ENCODE peak calls at places on chromosomes 5 and 9, in ten cellular contexts. B is NCI-H1092 treated with DMSO at 0.1 percent for 48 hours; S is D341Med; Q is cardiac muscle cell; V is amniotic stem cell; D is AG08396; O is G401; M is PC-9; R is CD4-positive, CD25-positive, alpha-beta regulatory T cell; H is T-helper 9 cell. E is an unnamed sample.

GRCh38 chr5:32712463-32713395 is 1.6 kb downstream of the NPR3 start:
- DNase-seq in V (peak; percentile 10), H (no peak), O (no peak), B (no peak), S (no peak), Q (no peak), M (no peak), D (peak; percentile 40), R (no peak), E (no peak)

GRCh38 chr9:136007906-136008692 is 46.9 kb upstream of the UBAC1 start:
- DNase-seq in D (peak; percentile 90), S (no peak), V (peak; percentile 25), Q (no peak), O (no peak), H (no peak), M (no peak), R (no peak), B (no peak), E (no peak)

GRCh38 chr5:87588316-87588715 is 175.6 kb upstream of the CCNH start:
- DNase-seq in S (no peak), V (no peak), D (no peak), O (no peak), H (no peak), R (no peak), M (no peak), B (no peak), Q (no peak), E (no peak)

GRCh38 chr5:83911367-83911919 is 190.8 kb upstream of the HAPLN1 start:
- DNase-seq in O (no peak), R (no peak), S (no peak), B (no peak), Q (no peak), D (no peak), H (no peak), V (no peak), M (no peak), E (no peak)

GRCh38 chr5:180675036-180675635 is 25.7 kb upstream of the FLT4 start:
- DNase-seq in R (no peak), D (no peak), O (no peak), V (no peak), Q (no peak), H (no peak), M (no peak), B (no peak), S (no peak), E (no peak)

GRCh38 chr5:170105643-170106611 is at the start of gene FOXI1:
- DNase-seq in M (no peak), V (no peak), B (no peak), O (no peak), H (no peak), S (peak; percentile 21), R (no peak), D (no peak), Q (no peak), E (no peak)

GRCh38 chr5:149837680-149838269 is 106.8 kb downstream of the PDE6A start:
- DNase-seq in V (peak; percentile 7), R (no peak), S (peak; percentile 84), O (peak; percentile 89), B (peak; percentile 25), H (no peak), Q (peak; percentile 68), M (peak; percentile 76), D (peak; percentile 83), E (no peak)

GRCh38 chr5:179344301-179345178 is 721 bp downstream of the ADAMTS2 start:
- DNase-seq in D (peak; percentile 75), M (no peak), V (no peak), H (no peak), S (peak; percentile 77), R (no peak), B (no peak), Q (peak; percentile 44), O (no peak), E (no peak)

GRCh38 chr9:38339496-38339895 is 53.0 kb upstream of the ALDH1B1 start:
- DNase-seq in Q (no peak), H (no peak), V (no peak), B (no peak), R (no peak), D (peak; percentile 63), S (no peak), O (peak; percentile 97), M (no peak), E (no peak)

GRCh38 chr5:107875834-107876233 is 205.1 kb upstream of the EFNA5 start:
- DNase-seq in D (peak; percentile 56), B (no peak), Q (no peak), O (no peak), M (no peak), S (peak; percentile 25), V (no peak), H (no peak), R (no peak), E (no peak)

GRCh38 chr5:40628428-40628827 is 51.3 kb upstream of the PTGER4 start:
- DNase-seq in M (no peak), Q (no peak), O (no peak), S (no peak), D (no peak), V (no peak), B (no peak), R (no peak), H (no peak), E (no peak)

GRCh38 chr5:111385970-111386831 is 126.1 kb downstream of the STARD4 start:
- DNase-seq in V (no peak), S (peak; percentile 74), R (no peak), Q (no peak), O (peak; percentile 94), H (no peak), D (no peak), M (no peak), B (peak; percentile 89), E (no peak)

GRCh38 chr5:84274585-84275468 is 109.9 kb downstream of the EDIL3 start:
- DNase-seq in M (peak; percentile 25), Q (peak; percentile 48), B (no peak), O (no peak), V (no peak), H (no peak), D (peak; percentile 2), R (no peak), S (peak; percentile 39), E (no peak)

GRCh38 chr9:112142420-112142819 is 32.7 kb downstream of the SUSD1 start:
- DNase-seq in Q (no peak), B (no peak), M (no peak), S (no peak), H (no peak), V (no peak), R (no peak), D (no peak), O (no peak), E (no peak)

GRCh38 chr5:148912714-148913398 is 86.4 kb downstream of the ADRB2 start:
- DNase-seq in R (no peak), D (peak; percentile 90), S (no peak), O (peak; percentile 72), Q (no peak), H (no peak), B (no peak), V (peak; percentile 93), M (peak; percentile 87), E (no peak)

GRCh38 chr5:175892401-175892800 is 21.0 kb downstream of the CPLX2 start:
- DNase-seq in Q (no peak), R (no peak), O (no peak), M (no peak), S (peak; percentile 54), B (no peak), D (no peak), H (no peak), V (no peak), E (no peak)

GRCh38 chr5:178331491-178331981 is 98.9 kb upstream of the PHYKPL start:
- DNase-seq in H (no peak), D (peak; percentile 31), S (no peak), Q (no peak), V (no peak), R (no peak), M (peak; percentile 35), B (no peak), O (peak; percentile 60), E (no peak)

GRCh38 chr5:77390222-77390621 is 101.9 kb downstream of the WDR41 start:
- DNase-seq in H (no peak), O (peak; percentile 3), V (no peak), Q (no peak), S (no peak), B (no peak), R (no peak), M (no peak), D (no peak), E (no peak)

GRCh38 chr5:58462623-58463230 is 2.8 kb upstream of the PLK2 start:
- DNase-seq in S (peak; percentile 22), R (peak; percentile 15), M (no peak), B (no peak), Q (peak; percentile 52), D (peak; percentile 29), H (peak; percentile 13), V (no peak), O (peak; percentile 70), E (no peak)

GRCh38 chr9:125638646-125639045 is 68.4 kb downstream of the MAPKAP1 start:
- DNase-seq in B (no peak), H (no peak), O (no peak), V (no peak), M (no peak), R (no peak), Q (no peak), D (no peak), S (no peak), E (no peak)

GRCh38 chr5:179300834-179301233 is 44.4 kb downstream of the ADAMTS2 start:
- DNase-seq in B (no peak), O (no peak), V (no peak), R (no peak), S (no peak), H (no peak), M (no peak), D (no peak), Q (no peak), E (no peak)

GRCh38 chr9:129996161-129996849 is 46.7 kb downstream of the FNBP1 start:
- DNase-seq in V (no peak), S (no peak), M (no peak), Q (no peak), D (no peak), H (no peak), O (no peak), B (no peak), R (no peak), E (no peak)

GRCh38 chr9:122180633-122181032 is 20.9 kb downstream of the MORN5 start:
- DNase-seq in B (no peak), S (no peak), M (no peak), R (no peak), V (no peak), D (peak; percentile 62), H (no peak), O (no peak), Q (no peak), E (no peak)

GRCh38 chr5:171664489-171664888 is 121.1 kb upstream of the SMIM23 start:
- DNase-seq in H (no peak), D (no peak), V (no peak), R (no peak), O (no peak), M (no peak), Q (no peak), S (no peak), B (no peak), E (no peak)

GRCh38 chr5:54162184-54162583 is 148.2 kb downstream of the ARL15 start:
- DNase-seq in O (no peak), S (no peak), Q (no peak), H (no peak), V (no peak), D (no peak), R (no peak), M (no peak), B (no peak), E (no peak)

GRCh38 chr9:105881654-105882349 is 187.5 kb downstream of the TMEM38B start:
- DNase-seq in D (peak; percentile 30), Q (peak; percentile 84), R (peak; percentile 15), H (peak; percentile 45), S (peak; percentile 70), O (peak; percentile 71), V (peak; percentile 40), B (peak; percentile 79), M (peak; percentile 69), E (peak; percentile 90)

E was measured in esophagus muscularis mucosa.